ENCODE peak calls at places on chromosome 10, in five cellular contexts. One of them, this sample, is unnamed.

GRCh38 chr10:79382491-79382941 is 35.2 kb downstream of the PPIF start:
- DNase-seq in T-helper 1 cell: no peak
- DNase-seq in stimulated activated CD4-positive, alpha-beta T cell treated with anti-CD3 and anti-CD28 coated beads, Interleukin-4, amount 100 ng/mL, for 24 hours: no peak
- DNase-seq in CD4-positive, alpha-beta T cell: no peak
- DNase-seq in Kasumi-1: no peak
- DNase-seq in this sample: no peak

GRCh38 chr10:77780180-77780579 is 142.6 kb upstream of the KCNMA1 start:
- DNase-seq in T-helper 1 cell: no peak
- DNase-seq in stimulated activated CD4-positive, alpha-beta T cell treated with anti-CD3 and anti-CD28 coated beads, Interleukin-4, amount 100 ng/mL, for 24 hours: no peak
- DNase-seq in CD4-positive, alpha-beta T cell: no peak
- DNase-seq in Kasumi-1: no peak
- DNase-seq in this sample: no peak

GRCh38 chr10:7407368-7408002 is 3.3 kb downstream of the SFMBT2 start:
- DNase-seq in T-helper 1 cell: no peak
- DNase-seq in stimulated activated CD4-positive, alpha-beta T cell treated with anti-CD3 and anti-CD28 coated beads, Interleukin-4, amount 100 ng/mL, for 24 hours: no peak
- DNase-seq in CD4-positive, alpha-beta T cell: no peak
- DNase-seq in Kasumi-1: no peak
- DNase-seq in this sample: no peak

GRCh38 chr10:29838529-29838928 is 203.8 kb upstream of the SVIL start:
- DNase-seq in T-helper 1 cell: no peak
- DNase-seq in stimulated activated CD4-positive, alpha-beta T cell treated with anti-CD3 and anti-CD28 coated beads, Interleukin-4, amount 100 ng/mL, for 24 hours: no peak
- DNase-seq in CD4-positive, alpha-beta T cell: no peak
- DNase-seq in Kasumi-1: peak
- DNase-seq in this sample: no peak

GRCh38 chr10:87706731-87707130 is 47.1 kb downstream of the PAPSS2 start:
- DNase-seq in T-helper 1 cell: no peak
- DNase-seq in stimulated activated CD4-positive, alpha-beta T cell treated with anti-CD3 and anti-CD28 coated beads, Interleukin-4, amount 100 ng/mL, for 24 hours: no peak
- DNase-seq in CD4-positive, alpha-beta T cell: no peak
- DNase-seq in Kasumi-1: no peak
- DNase-seq in this sample: no peak

GRCh38 chr10:85643839-85644525 is 722.6 kb downstream of the GRID1 start:
- DNase-seq in T-helper 1 cell: no peak
- DNase-seq in stimulated activated CD4-positive, alpha-beta T cell treated with anti-CD3 and anti-CD28 coated beads, Interleukin-4, amount 100 ng/mL, for 24 hours: no peak
- DNase-seq in CD4-positive, alpha-beta T cell: no peak
- DNase-seq in Kasumi-1: no peak
- DNase-seq in this sample: no peak

GRCh38 chr10:72702868-72703581 is 11.1 kb downstream of the MCU start:
- DNase-seq in T-helper 1 cell: no peak
- DNase-seq in stimulated activated CD4-positive, alpha-beta T cell treated with anti-CD3 and anti-CD28 coated beads, Interleukin-4, amount 100 ng/mL, for 24 hours: no peak
- DNase-seq in CD4-positive, alpha-beta T cell: no peak
- DNase-seq in Kasumi-1: no peak
- DNase-seq in this sample: no peak

GRCh38 chr10:11898372-11899066 is 75.4 kb downstream of the PROSER2 start:
- DNase-seq in T-helper 1 cell: no peak
- DNase-seq in stimulated activated CD4-positive, alpha-beta T cell treated with anti-CD3 and anti-CD28 coated beads, Interleukin-4, amount 100 ng/mL, for 24 hours: no peak
- DNase-seq in CD4-positive, alpha-beta T cell: no peak
- DNase-seq in Kasumi-1: no peak
- DNase-seq in this sample: no peak

GRCh38 chr10:47024399-47025252 is 113.4 kb downstream of the PTPN20 start:
- DNase-seq in T-helper 1 cell: peak
- DNase-seq in stimulated activated CD4-positive, alpha-beta T cell treated with anti-CD3 and anti-CD28 coated beads, Interleukin-4, amount 100 ng/mL, for 24 hours: peak
- DNase-seq in CD4-positive, alpha-beta T cell: peak
- DNase-seq in Kasumi-1: peak
- DNase-seq in this sample: peak

GRCh38 chr10:125144693-125145623 is 15.4 kb downstream of the CTBP2 start:
- DNase-seq in T-helper 1 cell: no peak
- DNase-seq in stimulated activated CD4-positive, alpha-beta T cell treated with anti-CD3 and anti-CD28 coated beads, Interleukin-4, amount 100 ng/mL, for 24 hours: peak
- DNase-seq in CD4-positive, alpha-beta T cell: no peak
- DNase-seq in Kasumi-1: peak
- DNase-seq in this sample: no peak

GRCh38 chr10:73416571-73416970 is 2.7 kb upstream of the ANXA7 start:
- DNase-seq in T-helper 1 cell: no peak
- DNase-seq in stimulated activated CD4-positive, alpha-beta T cell treated with anti-CD3 and anti-CD28 coated beads, Interleukin-4, amount 100 ng/mL, for 24 hours: no peak
- DNase-seq in CD4-positive, alpha-beta T cell: no peak
- DNase-seq in Kasumi-1: no peak
- DNase-seq in this sample: no peak

GRCh38 chr10:29622382-29622885 is 12.3 kb downstream of the SVIL start:
- DNase-seq in T-helper 1 cell: no peak
- DNase-seq in stimulated activated CD4-positive, alpha-beta T cell treated with anti-CD3 and anti-CD28 coated beads, Interleukin-4, amount 100 ng/mL, for 24 hours: no peak
- DNase-seq in CD4-positive, alpha-beta T cell: no peak
- DNase-seq in Kasumi-1: no peak
- DNase-seq in this sample: no peak

GRCh38 chr10:28250782-28251181 is 52.1 kb downstream of the MPP7 start:
- DNase-seq in T-helper 1 cell: no peak
- DNase-seq in stimulated activated CD4-positive, alpha-beta T cell treated with anti-CD3 and anti-CD28 coated beads, Interleukin-4, amount 100 ng/mL, for 24 hours: no peak
- DNase-seq in CD4-positive, alpha-beta T cell: no peak
- DNase-seq in Kasumi-1: peak
- DNase-seq in this sample: peak

GRCh38 chr10:86402283-86402931 is 35.8 kb upstream of the GRID1 start:
- DNase-seq in T-helper 1 cell: no peak
- DNase-seq in stimulated activated CD4-positive, alpha-beta T cell treated with anti-CD3 and anti-CD28 coated beads, Interleukin-4, amount 100 ng/mL, for 24 hours: no peak
- DNase-seq in CD4-positive, alpha-beta T cell: no peak
- DNase-seq in Kasumi-1: no peak
- DNase-seq in this sample: no peak

GRCh38 chr10:72625276-72625607 is 637 bp downstream of the MICU1 start:
- DNase-seq in T-helper 1 cell: no peak
- DNase-seq in stimulated activated CD4-positive, alpha-beta T cell treated with anti-CD3 and anti-CD28 coated beads, Interleukin-4, amount 100 ng/mL, for 24 hours: no peak
- DNase-seq in CD4-positive, alpha-beta T cell: no peak
- DNase-seq in Kasumi-1: peak
- DNase-seq in this sample: no peak

GRCh38 chr10:101646369-101646768 is 48.6 kb downstream of the FBXW4 start:
- DNase-seq in T-helper 1 cell: no peak
- DNase-seq in stimulated activated CD4-positive, alpha-beta T cell treated with anti-CD3 and anti-CD28 coated beads, Interleukin-4, amount 100 ng/mL, for 24 hours: no peak
- DNase-seq in CD4-positive, alpha-beta T cell: no peak
- DNase-seq in Kasumi-1: no peak
- DNase-seq in this sample: no peak